ENCODE peak calls at places on chromosomes 16 and 17, in five cellular contexts. T, Y, X, C and W are unnamed samples.

GRCh38 chr17:81427446-81428120 is 32.3 kb downstream of the BAHCC1 start:
- DNase-seq in T (no peak), X (peak; percentile 76), C (peak; percentile 72), Y (no peak), W (no peak)

GRCh38 chr17:80101946-80102706 is 745 bp downstream of the GAA start:
- DNase-seq in Y (no peak), T (no peak), X (no peak), C (peak; percentile 42), W (no peak)

GRCh38 chr17:64074704-64075484 is 54.5 kb upstream of the ICAM2 start:
- DNase-seq in C (peak; percentile 61), Y (no peak), T (no peak), X (no peak), W (no peak)

GRCh38 chr16:85888405-85889331 is 10.3 kb upstream of the IRF8 start:
- DNase-seq in Y (no peak), X (no peak), T (no peak), C (no peak), W (no peak)

GRCh38 chr17:17425591-17425990 is 51.2 kb upstream of the MED9 start:
- DNase-seq in Y (no peak), C (no peak), X (no peak), T (no peak), W (no peak)

GRCh38 chr16:4093495-4094137 is 22.6 kb downstream of the ADCY9 start:
- DNase-seq in T (peak; percentile 38), C (peak; percentile 68), Y (no peak), X (peak; percentile 48), W (no peak)

GRCh38 chr17:21823643-21824042 is 131.3 kb downstream of the KCNJ18 start:
- DNase-seq in C (no peak), X (no peak), Y (no peak), T (no peak), W (no peak)

GRCh38 chr17:63993368-63993990 is 4.7 kb upstream of the PRR29 start:
- DNase-seq in Y (no peak), T (no peak), C (no peak), X (peak; percentile 9), W (no peak)

GRCh38 chr16:48047755-48048154 is 108.0 kb downstream of the ABCC12 start:
- DNase-seq in Y (no peak), X (no peak), T (no peak), C (no peak), W (no peak)

GRCh38 chr16:89602273-89602951 is 11.0 kb upstream of the DPEP1 start:
- DNase-seq in C (peak; percentile 59), X (no peak), T (peak; percentile 29), Y (no peak), W (no peak)

GRCh38 chr16:57089406-57089805 is 3.0 kb upstream of the CPNE2 start:
- DNase-seq in Y (no peak), X (no peak), T (no peak), C (no peak), W (no peak)

GRCh38 chr17:63106050-63106449 is 140.0 kb downstream of the TANC2 start:
- DNase-seq in T (no peak), Y (no peak), X (no peak), C (no peak), W (no peak)

GRCh38 chr17:14359251-14359939 is 58.5 kb downstream of the HS3ST3B1 start:
- DNase-seq in T (peak; percentile 5), Y (no peak), C (peak; percentile 40), X (no peak), W (no peak)

GRCh38 chr17:74415608-74416396 is 16.1 kb upstream of the GPRC5C start:
- DNase-seq in C (no peak), T (no peak), X (no peak), Y (no peak), W (no peak)

GRCh38 chr17:74424658-74425057 is 7.2 kb upstream of the GPRC5C start:
- DNase-seq in X (peak; percentile 59), Y (no peak), T (peak; percentile 51), C (no peak), W (no peak)

GRCh38 chr17:74417178-74418045 is 14.5 kb upstream of the GPRC5C start:
- DNase-seq in Y (no peak), C (no peak), X (no peak), T (no peak), W (no peak)

GRCh38 chr17:74424117-74424516 is 7.8 kb upstream of the GPRC5C start:
- DNase-seq in C (no peak), Y (no peak), T (no peak), X (no peak), W (no peak)

DNA sequence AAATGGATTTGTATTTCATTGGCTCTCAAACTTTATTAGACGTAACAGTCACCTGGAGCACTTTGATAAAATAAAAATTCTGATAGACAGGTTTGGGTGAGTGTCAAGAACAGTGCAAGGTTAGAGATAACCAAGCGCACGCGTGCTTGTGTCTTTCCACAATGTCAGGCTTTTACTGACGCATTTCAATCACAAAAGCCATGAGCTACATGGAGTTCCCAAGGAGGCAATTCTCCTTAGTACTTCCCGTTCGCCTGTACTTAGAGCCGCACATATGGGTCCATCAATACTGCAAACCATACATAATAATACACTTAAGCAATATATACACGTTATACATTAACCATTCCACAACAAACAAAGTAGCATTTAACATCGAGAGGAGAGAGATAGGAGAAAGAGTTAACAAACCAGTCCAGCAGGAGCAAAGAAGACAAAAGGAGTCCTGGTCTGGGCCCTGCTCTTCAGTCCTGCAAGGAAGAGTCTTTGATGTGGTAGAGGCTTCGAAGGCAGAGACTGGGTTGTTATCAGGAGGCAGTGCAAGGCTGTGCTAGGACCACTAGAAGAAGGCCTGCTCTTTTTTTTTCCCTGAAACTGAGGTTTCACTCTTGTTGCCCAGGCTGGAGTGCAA is 11.9 kb upstream of the GPRC5C start:
- DNase-seq in C (no peak), Y (no peak), X (no peak), T (no peak), W (no peak)
- H3K4me1 ChIP-seq in C (peaks cover 5% of the 10 kb centered on the region), Y (no peaks in the 10 kb centered on the region), X (peaks cover 3% of the 10 kb centered on the region), T (no peaks in the 10 kb centered on the region), W (no peaks in the 10 kb centered on the region)

GRCh38 chr16:22347100-22347820 is 27.2 kb downstream of the CDR2 start:
- DNase-seq in Y (no peak), X (peak; percentile 34), T (peak; percentile 41), C (no peak), W (no peak)
- H3K27ac ChIP-seq in Y (no peak overlapping the region), X (peak overlapping the region; percentile 42), T (no peak overlapping the region), C (no peak overlapping the region), W (no peak overlapping the region)

GRCh38 chr16:67409631-67410030 is 6.6 kb downstream of the ZDHHC1 start:
- DNase-seq in Y (no peak), C (no peak), X (no peak), T (no peak), W (no peak)
- H3K4me1 ChIP-seq in Y (no peaks in the 10 kb centered on the region), C (peaks cover 18% of the 10 kb centered on the region), X (peaks cover 41% of the 10 kb centered on the region), T (peaks cover 11% of the 10 kb centered on the region), W (peaks cover 23% of the 10 kb centered on the region)

GRCh38 chr16:81181013-81181720 is 57.3 kb upstream of the BCO1 start:
- DNase-seq in T (peak; percentile 86), C (peak; percentile 76), X (peak; percentile 81), Y (peak; percentile 64), W (peak; percentile 96)
- H3K27ac ChIP-seq in T (peak overlapping the region; percentile 83), C (peak overlapping the region; percentile 53), X (peak overlapping the region; percentile 89), Y (peak overlapping the region; percentile 75), W (peak overlapping the region; percentile 91)

GRCh38 chr17:77320501-77321256 is 179.9 kb downstream of the SEC14L1 start:
- DNase-seq in X (no peak), T (no peak), Y (no peak), C (peak; percentile 39), W (no peak)
- H3K4me1 ChIP-seq in X (peaks cover 69% of the 10 kb centered on the region), T (peaks cover 12% of the 10 kb centered on the region), Y (peaks cover 75% of the 10 kb centered on the region), C (peaks cover 91% of the 10 kb centered on the region), W (no peaks in the 10 kb centered on the region)

DNA sequence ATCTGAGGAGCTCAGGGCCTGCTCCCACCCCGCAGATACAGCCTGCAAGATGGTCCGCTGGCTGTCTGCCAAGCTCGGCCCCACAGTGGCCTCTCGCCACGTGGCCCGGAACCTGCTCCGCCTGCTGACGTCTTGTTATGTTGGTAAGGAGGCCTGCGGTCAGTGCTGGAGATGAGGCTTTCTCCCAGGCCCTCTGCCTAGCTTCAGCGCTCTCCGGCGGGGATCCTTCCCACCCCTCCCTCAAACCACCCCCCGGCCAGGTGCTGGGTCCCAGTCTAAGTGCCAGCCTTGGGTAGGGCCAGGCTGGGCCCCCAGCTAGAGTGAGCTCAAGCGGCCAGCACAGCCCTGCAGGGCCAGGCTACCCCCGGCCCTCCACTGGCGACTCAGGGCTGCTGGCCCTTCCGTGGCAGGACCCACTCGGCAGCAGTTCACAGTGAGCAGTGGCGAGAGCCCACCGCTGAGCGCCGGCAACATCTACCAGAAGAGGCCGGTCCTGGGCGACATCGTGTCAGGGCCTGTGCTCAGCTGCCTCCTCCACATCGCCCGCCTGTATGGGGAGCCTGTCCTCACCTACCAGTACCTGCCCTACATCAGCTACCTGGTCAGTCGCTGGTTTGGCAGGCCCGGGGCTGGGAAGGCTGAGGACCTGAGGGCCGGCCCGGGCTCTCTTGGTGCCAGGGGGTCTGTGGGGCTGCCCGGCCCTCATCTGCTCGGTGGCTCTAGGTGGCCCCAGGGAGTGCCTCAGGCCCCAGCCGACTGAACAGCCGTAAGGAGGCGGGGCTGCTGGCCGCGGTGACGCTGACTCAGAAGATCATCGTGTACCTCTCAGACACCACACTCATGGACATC is 6.1 kb downstream of the WDR81 start:
- DNase-seq in X (peak; percentile 88), T (peak; percentile 86), C (peak; percentile 75), Y (no peak), W (peak; percentile 95)
- H3K27ac ChIP-seq in X (peak overlapping the region; percentile 86), T (peak overlapping the region; percentile 87), C (peak overlapping the region; percentile 78), Y (no peak overlapping the region), W (peak overlapping the region; percentile 90)